ENCODE peak calls at places on chromosome 20, in ten cellular contexts. Q is GM23338, A is endothelial cell of umbilical vein, H is HCT116, T is Panc1, M is sigmoid colon, P is K562, W is stomach, J is breast epithelium, Z is suprapubic skin. B is an unnamed sample.

GRCh38 chr20:44692932-44693476 is 22.2 kb upstream of the CCN5 start:
- DNase-seq in J (peak; percentile 50), W (peak; percentile 33), H (peak; percentile 71), A (peak; percentile 98), P (no peak), Q (no peak), M (peak; percentile 91), Z (peak; percentile 89), T (peak; percentile 97), B (no peak)

GRCh38 chr20:38346247-38346651 is at the start of gene LBP:
- DNase-seq in A (no peak), J (no peak), Q (no peak), H (no peak), T (no peak), M (no peak), Z (no peak), P (no peak), W (no peak), B (no peak)

GRCh38 chr20:35504751-35505150 is 24.7 kb downstream of the C20orf173 start:
- DNase-seq in H (no peak), T (no peak), Q (no peak), J (no peak), Z (no peak), W (no peak), A (no peak), M (no peak), P (no peak), B (no peak)

GRCh38 chr20:29297411-29298270 is 1959.8 kb upstream of the DEFB115 start:
- DNase-seq in A (no peak), Z (no peak), W (no peak), T (no peak), M (peak; percentile 60), P (no peak), J (no peak), Q (no peak), H (no peak), B (no peak)

GRCh38 chr20:14890713-14891112 is 553.3 kb upstream of the FLRT3 start:
- DNase-seq in P (no peak), W (no peak), J (no peak), M (no peak), H (no peak), A (no peak), Z (no peak), Q (no peak), T (no peak), B (no peak)

GRCh38 chr20:48738094-48738398 is 89.8 kb downstream of the PREX1 start:
- DNase-seq in W (no peak), P (no peak), J (no peak), M (no peak), T (no peak), H (no peak), A (no peak), Z (no peak), Q (no peak), B (no peak)

GRCh38 chr20:6704132-6704861 is 63.2 kb upstream of the BMP2 start:
- DNase-seq in H (no peak), P (no peak), J (no peak), M (no peak), A (peak; percentile 83), W (peak; percentile 59), Q (no peak), T (no peak), Z (no peak), B (no peak)

GRCh38 chr20:62749851-62750445 is 41.3 kb downstream of the NTSR1 start:
- DNase-seq in H (no peak), A (no peak), T (no peak), J (no peak), Q (no peak), Z (no peak), M (no peak), W (no peak), P (no peak), B (no peak)

GRCh38 chr20:62593616-62594015 is 48.7 kb upstream of the SLCO4A1 start:
- DNase-seq in H (no peak), P (no peak), Q (no peak), A (no peak), T (no peak), Z (no peak), J (no peak), W (no peak), M (no peak), B (no peak)

GRCh38 chr20:9417665-9418064 is 96.7 kb upstream of the LAMP5 start:
- DNase-seq in Z (no peak), J (no peak), Q (no peak), A (no peak), H (no peak), W (no peak), T (no peak), M (no peak), P (no peak), B (no peak)

GRCh38 chr20:59591061-59591460 is 13.3 kb upstream of the PHACTR3 start:
- DNase-seq in Z (no peak), Q (no peak), A (no peak), W (no peak), M (no peak), J (no peak), T (no peak), H (no peak), P (no peak), B (peak; percentile 56)

GRCh38 chr20:63025534-63026331 is 19.0 kb upstream of the BHLHE23 start:
- DNase-seq in H (no peak), P (no peak), J (peak; percentile 23), Z (no peak), T (no peak), M (no peak), W (no peak), A (no peak), Q (peak; percentile 41), B (peak; percentile 74)

GRCh38 chr20:33897313-33897912 is 86.3 kb downstream of the CHMP4B start:
- DNase-seq in W (no peak), Q (no peak), Z (no peak), H (peak; percentile 26), A (no peak), P (no peak), T (no peak), M (no peak), J (no peak), B (no peak)

DNA sequence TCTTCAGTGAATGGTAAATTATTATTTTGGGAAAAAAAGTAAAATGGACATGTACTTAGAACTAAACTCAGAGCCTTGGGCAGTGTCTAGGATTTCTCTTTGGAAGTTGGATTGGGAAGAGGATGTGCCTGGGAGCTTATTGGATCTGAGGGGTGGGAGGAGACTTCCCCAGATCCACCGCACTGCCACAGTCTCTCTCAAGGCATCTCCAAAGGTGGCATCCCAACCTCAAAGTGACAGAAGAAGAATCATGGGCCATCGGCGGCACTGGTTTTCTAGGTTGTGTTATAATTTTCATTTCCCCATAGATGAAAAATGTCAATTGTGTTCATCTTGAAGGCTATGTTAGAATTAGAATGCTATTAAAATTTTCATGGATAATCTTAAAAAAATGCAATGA is 66.8 kb upstream of the CD93 start:
- DNase-seq in W (no peak), P (no peak), M (no peak), J (no peak), A (no peak), T (no peak), Z (no peak), Q (no peak), H (no peak), B (no peak)
- H3K4me1 ChIP-seq in W (no peaks in the 10 kb centered on the region), P (peaks cover 70% of the 10 kb centered on the region), M (peaks cover 31% of the 10 kb centered on the region), J (no peaks in the 10 kb centered on the region), A (peaks cover 54% of the 10 kb centered on the region), T (no peaks in the 10 kb centered on the region), Z (peaks cover 59% of the 10 kb centered on the region), Q (peaks cover 4% of the 10 kb centered on the region), H (peaks cover 23% of the 10 kb centered on the region), B (peaks cover 70% of the 10 kb centered on the region)

GRCh38 chr20:47222728-47223127 is 133.8 kb downstream of the ZMYND8 start:
- DNase-seq in A (no peak), P (no peak), J (no peak), M (no peak), Z (no peak), T (no peak), W (no peak), H (no peak), Q (no peak), B (no peak)
- TF ChIP-seq POLR2AphosphoS5 in A (no peak), P (no peak), J (no peak), M (no peak), Z (no peak), T (no peak), W (no peak), H (no peak), Q (no peak), B (no peak)

GRCh38 chr20:50521709-50522674 is 11.8 kb downstream of the PTPN1 start:
- DNase-seq in Z (no peak), A (no peak), T (no peak), Q (no peak), J (no peak), M (no peak), H (no peak), W (no peak), P (no peak), B (no peak)
- H3K4me1 ChIP-seq in Z (peaks cover 66% of the 10 kb centered on the region), A (peaks cover 45% of the 10 kb centered on the region), T (peaks cover 45% of the 10 kb centered on the region), Q (peaks cover 25% of the 10 kb centered on the region), J (no peaks in the 10 kb centered on the region), M (peaks cover 40% of the 10 kb centered on the region), H (peaks cover 20% of the 10 kb centered on the region), W (peaks cover 42% of the 10 kb centered on the region), P (peaks cover 47% of the 10 kb centered on the region), B (peaks cover 92% of the 10 kb centered on the region)

DNA sequence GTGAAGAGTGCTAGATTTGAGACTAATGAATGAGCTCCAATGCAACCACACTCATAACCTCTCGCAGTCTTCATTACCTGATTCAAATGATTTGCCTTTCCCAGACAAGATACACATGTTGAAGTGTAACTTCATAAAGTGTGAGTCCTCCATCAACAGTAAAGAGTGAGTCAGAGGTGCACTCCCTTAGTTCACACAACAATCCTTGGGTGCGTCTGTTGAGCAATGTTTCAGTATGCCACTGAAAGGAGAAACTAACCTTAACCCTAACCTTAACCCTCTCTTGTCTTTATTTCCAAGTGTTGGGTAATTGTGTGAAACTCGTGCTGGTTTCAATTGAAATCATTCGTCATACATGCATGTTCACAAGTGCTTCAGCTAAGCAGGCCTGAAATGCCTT is 21.0 kb upstream of the RIN2 start:
- DNase-seq in W (no peak), A (no peak), Z (no peak), J (no peak), M (no peak), Q (no peak), H (no peak), P (no peak), T (peak; percentile 56), B (no peak)
- TF ChIP-seq POLR2AphosphoS5 in W (peak; percentile 82), A (no peak), Z (peak; percentile 78), J (no peak), M (no peak), Q (no peak), H (no peak), P (no peak), T (no peak), B (no peak)

GRCh38 chr20:53941680-53942079 is 128.7 kb downstream of the BCAS1 start:
- DNase-seq in Q (no peak), Z (no peak), M (no peak), P (no peak), T (no peak), A (no peak), J (no peak), H (no peak), W (no peak), B (no peak)
- H3K4me1 ChIP-seq in Q (peaks cover 35% of the 10 kb centered on the region), Z (peaks cover 30% of the 10 kb centered on the region), M (peaks cover 14% of the 10 kb centered on the region), P (no peaks in the 10 kb centered on the region), T (peaks cover 57% of the 10 kb centered on the region), A (peaks cover 22% of the 10 kb centered on the region), J (no peaks in the 10 kb centered on the region), H (no peaks in the 10 kb centered on the region), W (peaks cover 17% of the 10 kb centered on the region), B (peaks cover 29% of the 10 kb centered on the region)